ENCODE peak calls at places on chromosomes 1 and 21, in seven cellular contexts. T is CD8-positive, alpha-beta memory T cell; J is astrocyte of the spinal cord; X is M059J; H is stromal cell of bone marrow; O is WTC11; C is kidney epithelial cell. M is an unnamed sample.

GRCh38 chr1:183778568-183779433 is 26.1 kb upstream of the RGL1 start:
- DNase-seq in C (no peak), X (no peak), T (no peak), J (no peak), H (no peak), O (no peak), M (no peak)

GRCh38 chr1:224497714-224498573 is 63.3 kb upstream of the WDR26 start:
- DNase-seq in C (peak), T (no peak), X (peak), J (peak), H (peak), O (peak), M (peak)

GRCh38 chr1:232432313-232432712 is 197.6 kb downstream of the SIPA1L2 start:
- DNase-seq in J (peak), C (no peak), X (no peak), O (no peak), T (no peak), H (no peak), M (no peak)

GRCh38 chr1:62181531-62181930 is 13.1 kb upstream of the L1TD1 start:
- DNase-seq in O (peak), C (no peak), X (no peak), H (no peak), T (no peak), J (no peak), M (no peak)

GRCh38 chr1:7551442-7551841 is 219.7 kb upstream of the VAMP3 start:
- DNase-seq in J (no peak), C (no peak), T (no peak), O (no peak), X (no peak), H (no peak), M (no peak)

GRCh38 chr1:163970699-163971098 is 588.3 kb upstream of the PBX1 start:
- DNase-seq in C (no peak), X (no peak), O (no peak), J (no peak), H (no peak), T (no peak), M (no peak)

GRCh38 chr1:42181687-42182086 is 17.1 kb upstream of the GUCA2A start:
- DNase-seq in H (no peak), C (no peak), X (no peak), J (no peak), O (no peak), T (no peak), M (no peak)

GRCh38 chr1:44108241-44108640 is 10.4 kb upstream of the KLF17 start:
- DNase-seq in X (peak), O (no peak), T (no peak), H (peak), J (peak), C (peak), M (no peak)

GRCh38 chr21:35565204-35565611 is 495.1 kb downstream of the SETD4 start:
- DNase-seq in C (no peak), X (peak), T (no peak), J (peak), H (peak), O (no peak), M (no peak)

GRCh38 chr1:89273324-89273778 is 691 bp upstream of the GBP5 start:
- DNase-seq in X (no peak), T (no peak), J (no peak), C (no peak), O (no peak), H (no peak), M (no peak)

GRCh38 chr1:21884456-21885235 is 52.5 kb downstream of the HSPG2 start:
- DNase-seq in O (no peak), J (no peak), X (no peak), C (no peak), T (no peak), H (no peak), M (no peak)